ENCODE peak calls at places on chromosomes 13 and 19, in six cellular contexts. One of them, this sample, is unnamed. For H3K4me1 and H3K9me3, the result is how much of the 10 kb centered on the place peaks cover.

GRCh38 chr13:113747291-113747833 is 11.7 kb upstream of the TMEM255B start:
- DNase-seq in fibroblast of lung: no peak
- DNase-seq in tibial artery: no peak
- DNase-seq in tibial nerve: no peak
- DNase-seq in body of pancreas: no peak
- DNase-seq in heart left ventricle: no peak
- DNase-seq in this sample: no peak

GRCh38 chr13:73228546-73228945 is 169.7 kb downstream of the KLF5 start:
- DNase-seq in fibroblast of lung: peak
- DNase-seq in tibial nerve: no peak
- DNase-seq in tibial artery: no peak
- DNase-seq in body of pancreas: no peak
- DNase-seq in heart left ventricle: no peak
- DNase-seq in this sample: no peak

GRCh38 chr13:36130542-36131214 is 504 bp downstream of the DCLK1 start:
- DNase-seq in fibroblast of lung: no peak
- DNase-seq in heart left ventricle: no peak
- DNase-seq in body of pancreas: peak
- DNase-seq in tibial nerve: no peak
- DNase-seq in tibial artery: peak
- DNase-seq in this sample: peak

GRCh38 chr13:23790591-23791170 is 98.5 kb downstream of the MIPEP start:
- DNase-seq in fibroblast of lung: peak
- DNase-seq in body of pancreas: no peak
- DNase-seq in heart left ventricle: no peak
- DNase-seq in tibial nerve: no peak
- DNase-seq in tibial artery: no peak
- DNase-seq in this sample: no peak

GRCh38 chr13:52411629-52412028 is 5.7 kb upstream of the THSD1 start:
- DNase-seq in body of pancreas: no peak
- DNase-seq in tibial nerve: no peak
- DNase-seq in heart left ventricle: no peak
- DNase-seq in tibial artery: no peak
- DNase-seq in fibroblast of lung: peak
- DNase-seq in this sample: no peak

GRCh38 chr13:60369242-60369641 is 27.8 kb upstream of the TDRD3 start:
- DNase-seq in fibroblast of lung: no peak
- DNase-seq in heart left ventricle: no peak
- DNase-seq in tibial nerve: no peak
- DNase-seq in body of pancreas: no peak
- DNase-seq in tibial artery: no peak
- DNase-seq in this sample: no peak

GRCh38 chr13:31485651-31486051 is 253.7 kb upstream of the RXFP2 start:
- DNase-seq in body of pancreas: no peak
- DNase-seq in tibial nerve: no peak
- DNase-seq in fibroblast of lung: peak
- DNase-seq in tibial artery: no peak
- DNase-seq in heart left ventricle: no peak
- DNase-seq in this sample: no peak

GRCh38 chr13:33272531-33273124 is 12.9 kb downstream of the STARD13 start:
- DNase-seq in tibial artery: no peak
- DNase-seq in body of pancreas: peak
- DNase-seq in fibroblast of lung: peak
- DNase-seq in tibial nerve: no peak
- DNase-seq in heart left ventricle: no peak
- DNase-seq in this sample: no peak

GRCh38 chr13:76012091-76012721 is 376.1 kb downstream of the LMO7 start:
- DNase-seq in heart left ventricle: no peak
- DNase-seq in fibroblast of lung: peak
- DNase-seq in body of pancreas: no peak
- DNase-seq in tibial artery: no peak
- DNase-seq in tibial nerve: no peak
- DNase-seq in this sample: no peak

GRCh38 chr13:87671031-87671823 is at the start of gene SLITRK5:
- DNase-seq in fibroblast of lung: peak
- DNase-seq in tibial artery: peak
- DNase-seq in heart left ventricle: peak
- DNase-seq in body of pancreas: peak
- DNase-seq in tibial nerve: peak
- DNase-seq in this sample: no peak

GRCh38 chr13:20160346-20161274 is at the start of gene GJA3:
- DNase-seq in fibroblast of lung: peak
- DNase-seq in heart left ventricle: peak
- DNase-seq in body of pancreas: peak
- DNase-seq in tibial nerve: no peak
- DNase-seq in tibial artery: no peak
- DNase-seq in this sample: no peak

GRCh38 chr13:108656742-108657141 is 27.3 kb downstream of the MYO16 start:
- DNase-seq in tibial nerve: no peak
- DNase-seq in heart left ventricle: no peak
- DNase-seq in body of pancreas: no peak
- DNase-seq in tibial artery: no peak
- DNase-seq in fibroblast of lung: no peak
- DNase-seq in this sample: no peak

DNA sequence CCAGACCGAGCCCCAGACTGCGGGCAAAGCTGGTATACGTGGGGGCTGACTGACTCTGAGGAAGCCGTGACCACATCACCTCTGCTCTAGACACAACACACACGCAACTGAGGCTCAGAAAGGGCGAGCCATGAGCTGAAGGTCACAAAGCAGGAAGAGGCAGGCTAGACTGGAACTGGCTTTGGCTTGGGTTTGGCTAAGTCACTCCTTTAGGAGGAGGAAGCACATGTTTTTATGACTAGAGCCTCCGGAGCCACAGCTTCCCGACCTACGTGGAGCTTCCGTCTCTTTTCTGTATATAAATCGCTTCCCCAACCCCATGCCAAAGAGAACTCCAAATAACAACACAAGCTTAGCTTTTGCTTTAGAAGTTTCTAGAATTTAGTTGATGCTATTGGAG is 48.0 kb downstream of the RFX2 start:
- DNase-seq in tibial artery: peak
- DNase-seq in fibroblast of lung: peak
- DNase-seq in body of pancreas: peak
- DNase-seq in heart left ventricle: peak
- DNase-seq in tibial nerve: no peak
- DNase-seq in this sample: peak
- H3K4me1 ChIP-seq in tibial artery: half or more
- H3K4me1 ChIP-seq in fibroblast of lung: under half
- H3K4me1 ChIP-seq in body of pancreas: under half
- H3K4me1 ChIP-seq in heart left ventricle: half or more
- H3K4me1 ChIP-seq in tibial nerve: under half
- H3K4me1 ChIP-seq in this sample: half or more

DNA sequence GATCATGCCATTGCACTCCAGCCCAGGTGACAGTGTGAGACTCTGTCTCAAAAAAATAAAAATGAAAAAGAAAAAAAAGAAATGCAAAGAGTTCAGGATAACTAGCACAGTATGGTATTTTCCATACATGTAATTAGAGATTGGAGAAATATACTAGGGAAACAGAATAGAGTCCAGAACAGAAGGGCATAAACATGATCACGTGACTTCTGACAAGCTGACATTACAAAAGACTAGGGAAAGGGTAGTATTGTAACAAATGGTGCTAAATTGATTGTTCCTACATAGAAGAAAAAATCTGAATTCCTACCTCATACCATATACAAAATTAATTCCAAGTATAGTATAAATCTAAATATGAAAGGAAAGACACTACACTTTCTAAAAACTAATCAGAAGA is 1.3 kb upstream of the NLRP5 start:
- DNase-seq in tibial nerve: no peak
- DNase-seq in heart left ventricle: no peak
- DNase-seq in tibial artery: no peak
- DNase-seq in fibroblast of lung: no peak
- DNase-seq in body of pancreas: no peak
- DNase-seq in this sample: no peak
- H3K9me3 ChIP-seq in tibial nerve: under half
- H3K9me3 ChIP-seq in heart left ventricle: under half
- H3K9me3 ChIP-seq in tibial artery: under half
- H3K9me3 ChIP-seq in fibroblast of lung: under half
- H3K9me3 ChIP-seq in body of pancreas: under half
- H3K9me3 ChIP-seq in this sample: under half

GRCh38 chr19:55692681-55693081 is 17.7 kb downstream of the EPN1 start:
- DNase-seq in fibroblast of lung: no peak
- DNase-seq in heart left ventricle: no peak
- DNase-seq in tibial nerve: no peak
- DNase-seq in body of pancreas: no peak
- DNase-seq in tibial artery: peak
- DNase-seq in this sample: no peak

GRCh38 chr19:55693336-55693974 is 18.4 kb downstream of the EPN1 start:
- DNase-seq in fibroblast of lung: no peak
- DNase-seq in body of pancreas: no peak
- DNase-seq in tibial nerve: no peak
- DNase-seq in tibial artery: peak
- DNase-seq in heart left ventricle: no peak
- DNase-seq in this sample: no peak

GRCh38 chr19:55694656-55695491 is 19.8 kb downstream of the EPN1 start:
- DNase-seq in heart left ventricle: no peak
- DNase-seq in tibial nerve: no peak
- DNase-seq in body of pancreas: no peak
- DNase-seq in tibial artery: peak
- DNase-seq in fibroblast of lung: no peak
- DNase-seq in this sample: no peak

GRCh38 chr19:55695511-55696290 is 20.7 kb downstream of the EPN1 start:
- DNase-seq in heart left ventricle: no peak
- DNase-seq in tibial nerve: no peak
- DNase-seq in body of pancreas: no peak
- DNase-seq in fibroblast of lung: no peak
- DNase-seq in tibial artery: peak
- DNase-seq in this sample: no peak

DNA sequence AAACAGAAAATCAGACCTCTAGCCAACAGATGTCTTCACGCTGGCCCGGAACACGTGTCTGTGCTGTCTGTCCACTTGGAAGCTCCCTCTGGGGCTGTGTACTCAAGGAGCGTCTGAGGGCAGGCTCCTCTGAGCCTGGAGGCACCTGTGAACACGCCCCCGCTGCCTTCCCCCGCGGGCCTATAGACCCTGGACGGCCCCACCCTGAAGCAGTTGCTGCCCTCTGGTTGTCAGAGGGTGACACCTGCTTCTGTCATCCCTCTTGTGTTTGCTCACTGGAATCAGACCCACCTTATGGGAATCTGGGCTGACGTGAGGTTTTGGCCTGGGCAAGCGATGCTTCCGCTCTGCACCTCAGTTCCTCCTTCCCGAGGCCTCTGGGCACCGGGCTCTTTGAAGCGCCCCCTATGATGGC is 19.2 kb downstream of the EPN1 start:
- DNase-seq in tibial nerve: no peak
- DNase-seq in heart left ventricle: no peak
- DNase-seq in body of pancreas: no peak
- DNase-seq in fibroblast of lung: no peak
- DNase-seq in tibial artery: peak
- DNase-seq in this sample: no peak
- TF ChIP-seq CTCF in tibial nerve: no peak
- TF ChIP-seq CTCF in heart left ventricle: no peak
- TF ChIP-seq CTCF in body of pancreas: no peak
- TF ChIP-seq CTCF in fibroblast of lung: no peak
- TF ChIP-seq CTCF in tibial artery: no peak
- TF ChIP-seq CTCF in this sample: no peak

GRCh38 chr13:109783447-109783814 is 3.0 kb downstream of the IRS2 start:
- DNase-seq in tibial nerve: no peak
- DNase-seq in heart left ventricle: no peak
- DNase-seq in tibial artery: peak
- DNase-seq in body of pancreas: no peak
- DNase-seq in fibroblast of lung: no peak
- DNase-seq in this sample: no peak

GRCh38 chr13:109782823-109783411 is 3.5 kb downstream of the IRS2 start:
- DNase-seq in tibial artery: no peak
- DNase-seq in body of pancreas: no peak
- DNase-seq in fibroblast of lung: no peak
- DNase-seq in tibial nerve: no peak
- DNase-seq in heart left ventricle: no peak
- DNase-seq in this sample: no peak

GRCh38 chr13:109780880-109781383 is 5.5 kb downstream of the IRS2 start:
- DNase-seq in heart left ventricle: no peak
- DNase-seq in body of pancreas: no peak
- DNase-seq in fibroblast of lung: no peak
- DNase-seq in tibial nerve: no peak
- DNase-seq in tibial artery: no peak
- DNase-seq in this sample: no peak

GRCh38 chr13:109781384-109782065 is 4.9 kb downstream of the IRS2 start:
- DNase-seq in heart left ventricle: no peak
- DNase-seq in tibial nerve: no peak
- DNase-seq in body of pancreas: peak
- DNase-seq in tibial artery: peak
- DNase-seq in fibroblast of lung: peak
- DNase-seq in this sample: no peak

GRCh38 chr13:109782066-109782822 is 4.1 kb downstream of the IRS2 start:
- DNase-seq in tibial artery: no peak
- DNase-seq in tibial nerve: no peak
- DNase-seq in body of pancreas: no peak
- DNase-seq in fibroblast of lung: no peak
- DNase-seq in heart left ventricle: no peak
- DNase-seq in this sample: no peak
- H3K4me1 ChIP-seq in tibial artery: half or more
- H3K4me1 ChIP-seq in tibial nerve: under half
- H3K4me1 ChIP-seq in body of pancreas: half or more
- H3K4me1 ChIP-seq in fibroblast of lung: under half
- H3K4me1 ChIP-seq in heart left ventricle: half or more
- H3K4me1 ChIP-seq in this sample: under half

DNA sequence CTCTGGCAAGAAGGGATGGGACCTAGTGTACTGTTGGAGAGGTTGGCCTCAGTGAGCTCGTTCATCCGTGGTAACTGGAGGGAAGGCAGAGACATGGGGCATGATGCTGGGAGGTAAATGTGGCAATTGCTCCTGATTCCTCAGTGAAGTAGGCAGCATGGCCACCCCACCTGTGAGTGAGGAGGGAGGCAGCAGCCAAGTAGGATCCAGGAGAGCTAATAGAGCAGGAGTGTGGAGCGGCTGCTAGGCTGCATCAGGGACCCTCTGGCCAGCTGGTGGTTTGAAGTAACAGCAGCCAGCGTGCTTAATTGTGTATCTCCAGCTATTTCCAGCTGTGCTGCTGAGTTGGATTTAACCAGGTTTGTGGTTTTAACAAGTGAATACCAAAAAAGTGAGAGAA is 24.7 kb downstream of the TM9SF2 start:
- DNase-seq in body of pancreas: no peak
- DNase-seq in heart left ventricle: no peak
- DNase-seq in fibroblast of lung: no peak
- DNase-seq in tibial nerve: no peak
- DNase-seq in tibial artery: no peak
- DNase-seq in this sample: no peak
- H3K9me3 ChIP-seq in body of pancreas: under half
- H3K9me3 ChIP-seq in heart left ventricle: under half
- H3K9me3 ChIP-seq in fibroblast of lung: under half
- H3K9me3 ChIP-seq in tibial nerve: under half
- H3K9me3 ChIP-seq in tibial artery: under half
- H3K9me3 ChIP-seq in this sample: under half

GRCh38 chr13:40770609-40770933 is 419 bp downstream of the MRPS31 start:
- DNase-seq in tibial nerve: no peak
- DNase-seq in body of pancreas: no peak
- DNase-seq in tibial artery: no peak
- DNase-seq in heart left ventricle: no peak
- DNase-seq in fibroblast of lung: no peak
- DNase-seq in this sample: no peak
- TF ChIP-seq CTCF in tibial nerve: no peak
- TF ChIP-seq CTCF in body of pancreas: no peak
- TF ChIP-seq CTCF in tibial artery: no peak
- TF ChIP-seq CTCF in heart left ventricle: no peak
- TF ChIP-seq CTCF in fibroblast of lung: no peak
- TF ChIP-seq CTCF in this sample: no peak